ENCODE peak calls at places on chromosome 18, in seven cellular contexts. R is K562, V is NB4, J is fibroblast of lung, E is breast epithelium, U is epithelial cell of esophagus, P is fibroblast of mammary gland. L is an unnamed sample.

GRCh38 chr18:66872277-66872676 is 268.4 kb upstream of the CDH19 start:
- DNase-seq in U (peak), R (no peak), J (peak), V (peak), E (no peak), P (peak), L (peak)

GRCh38 chr18:49728542-49728941 is 84.8 kb downstream of the ACAA2 start:
- DNase-seq in P (peak), E (no peak), V (peak), R (peak), J (peak), U (peak), L (peak)

GRCh38 chr18:57209697-57210096 is 62.8 kb downstream of the BOD1L2 start:
- DNase-seq in J (no peak), E (no peak), R (no peak), U (no peak), P (no peak), V (peak), L (no peak)

GRCh38 chr18:46332956-46333355 is 228.8 kb downstream of the HAUS1 start:
- DNase-seq in U (no peak), V (no peak), J (no peak), P (no peak), R (no peak), E (peak), L (no peak)

GRCh38 chr18:10271481-10271880 is 183.0 kb upstream of the APCDD1 start:
- DNase-seq in E (no peak), V (no peak), R (no peak), J (peak), P (peak), U (no peak), L (no peak)

GRCh38 chr18:46155652-46156051 is 51.5 kb downstream of the HAUS1 start:
- DNase-seq in P (peak), J (peak), U (peak), R (no peak), V (no peak), E (no peak), L (peak)

GRCh38 chr18:13565228-13565627 is 161.1 kb downstream of the FAM210A start:
- DNase-seq in U (no peak), J (no peak), P (no peak), E (peak), R (no peak), V (no peak), L (no peak)

GRCh38 chr18:58359226-58360019 is 269.5 kb downstream of the ALPK2 start:
- DNase-seq in V (no peak), P (peak), R (no peak), U (peak), J (no peak), E (no peak), L (peak)

GRCh38 chr18:45521151-45521550 is 94.1 kb upstream of the SLC14A2 start:
- DNase-seq in R (no peak), U (no peak), V (no peak), J (peak), P (peak), E (no peak), L (peak)

GRCh38 chr18:21550510-21550970 is 50.0 kb downstream of the ESCO1 start:
- DNase-seq in R (no peak), J (no peak), P (no peak), E (no peak), V (no peak), U (no peak), L (no peak)

GRCh38 chr18:55047546-55047945 is 88.3 kb upstream of the CCDC68 start:
- DNase-seq in U (peak), J (no peak), R (peak), V (no peak), E (no peak), P (peak), L (peak)

GRCh38 chr18:6605115-6605869 is 124.2 kb upstream of the ARHGAP28 start:
- DNase-seq in V (no peak), U (no peak), R (no peak), J (peak), P (peak), E (no peak), L (peak)

GRCh38 chr18:7760967-7761946 is 194.1 kb downstream of the PTPRM start:
- DNase-seq in V (no peak), R (no peak), J (peak), E (no peak), U (no peak), P (no peak), L (peak)

GRCh38 chr18:7937268-7937667 is 370.2 kb downstream of the PTPRM start:
- DNase-seq in R (no peak), J (no peak), U (no peak), E (no peak), P (no peak), V (no peak), L (no peak)

GRCh38 chr18:59624384-59624760 is 72.9 kb downstream of the CCBE1 start:
- DNase-seq in V (no peak), P (peak), U (no peak), R (no peak), E (no peak), J (no peak), L (no peak)

GRCh38 chr18:54388203-54389142 is 30.8 kb downstream of the C18orf54 start:
- DNase-seq in E (peak), U (peak), R (peak), P (peak), J (peak), V (peak), L (peak)

GRCh38 chr18:57077786-57078552 is 68.9 kb upstream of the BOD1L2 start:
- DNase-seq in V (peak), P (no peak), E (no peak), R (no peak), J (no peak), U (no peak), L (no peak)

GRCh38 chr18:73766915-73767314 is 380.7 kb downstream of the FBXO15 start:
- DNase-seq in P (no peak), J (no peak), E (no peak), R (no peak), V (no peak), U (no peak), L (no peak)

GRCh38 chr18:68147728-68148127 is 567.2 kb downstream of the TMX3 start:
- DNase-seq in E (no peak), U (no peak), P (no peak), J (peak), R (no peak), V (no peak), L (peak)

GRCh38 chr18:44818668-44819403 is 138.1 kb downstream of the SETBP1 start:
- DNase-seq in E (no peak), V (no peak), R (no peak), U (no peak), J (no peak), P (no peak), L (peak)

GRCh38 chr18:49168970-49169619 is 218.3 kb upstream of the SMAD7 start:
- DNase-seq in U (peak), P (no peak), V (no peak), E (no peak), R (no peak), J (no peak), L (no peak)

GRCh38 chr18:2932247-2933181 is 80.4 kb downstream of the LPIN2 start:
- DNase-seq in P (peak), U (peak), E (no peak), V (peak), R (peak), J (peak), L (peak)

GRCh38 chr18:39313992-39314391 is 1748.4 kb upstream of the CELF4 start:
- DNase-seq in U (no peak), R (no peak), J (no peak), P (no peak), V (no peak), E (no peak), L (no peak)

GRCh38 chr18:36130039-36130831 is 536 bp downstream of the ELP2 start:
- DNase-seq in U (peak), P (peak), R (peak), J (no peak), E (no peak), V (peak), L (peak)

GRCh38 chr18:46324556-46324955 is 220.4 kb downstream of the HAUS1 start:
- DNase-seq in J (peak), E (no peak), R (peak), P (peak), U (peak), V (peak), L (peak)

GRCh38 chr18:24982831-24983230 is 369.1 kb downstream of the ZNF521 start:
- DNase-seq in V (no peak), U (peak), R (no peak), P (peak), E (no peak), J (no peak), L (no peak)

GRCh38 chr18:13558132-13558531 is 168.2 kb downstream of the FAM210A start:
- DNase-seq in J (peak), R (peak), E (no peak), U (peak), V (peak), P (peak), L (peak)

GRCh38 chr18:3683483-3683882 is 233.5 kb downstream of the TGIF1 start:
- DNase-seq in J (no peak), R (no peak), U (peak), P (no peak), V (no peak), E (no peak), L (no peak)

GRCh38 chr18:77366725-77367641 is 117.3 kb downstream of the GALR1 start:
- DNase-seq in V (peak), R (no peak), E (no peak), P (peak), J (no peak), U (peak), L (peak)

GRCh38 chr18:57447154-57447621 is 12.0 kb downstream of the ONECUT2 start:
- DNase-seq in V (peak), R (peak), E (no peak), J (peak), U (peak), P (peak), L (peak)

GRCh38 chr18:46672062-46672970 is 15.3 kb upstream of the LOXHD1 start:
- DNase-seq in P (peak), E (no peak), J (no peak), U (no peak), V (no peak), R (no peak), L (no peak)

GRCh38 chr18:58639751-58640427 is 11.0 kb upstream of the ALPK2 start:
- DNase-seq in V (peak), R (no peak), E (no peak), U (peak), J (peak), P (peak), L (peak)

GRCh38 chr18:65817178-65817577 is 66.4 kb downstream of the CDH7 start:
- DNase-seq in R (no peak), J (no peak), P (no peak), V (no peak), U (no peak), E (no peak), L (no peak)

DNA sequence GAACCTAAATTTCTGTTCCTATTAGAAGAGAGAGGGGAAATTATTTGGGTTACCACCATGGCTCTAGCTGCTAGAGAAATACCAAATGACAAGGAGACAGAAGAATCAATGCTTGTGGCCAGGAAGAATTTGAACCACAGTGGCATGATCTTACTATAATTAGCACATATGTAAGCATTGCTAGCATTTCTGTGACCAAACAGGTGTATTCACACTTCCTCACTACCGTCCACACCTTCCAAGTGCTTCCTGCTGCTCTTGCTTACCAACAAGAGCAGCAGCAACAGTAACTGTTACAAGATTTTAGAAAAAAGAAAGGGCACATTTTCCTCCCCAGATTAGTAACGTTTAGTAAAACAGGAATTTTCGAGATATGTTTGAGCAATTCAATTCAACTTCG is 60.5 kb downstream of the CDH7 start:
- DNase-seq in J (no peak), U (no peak), P (no peak), R (no peak), E (no peak), V (no peak), L (no peak)
- H3K4me3 ChIP-seq in J (no peak), U (no peak), P (no peak), R (no peak), E (no peak), V (no peak), L (no peak)

DNA sequence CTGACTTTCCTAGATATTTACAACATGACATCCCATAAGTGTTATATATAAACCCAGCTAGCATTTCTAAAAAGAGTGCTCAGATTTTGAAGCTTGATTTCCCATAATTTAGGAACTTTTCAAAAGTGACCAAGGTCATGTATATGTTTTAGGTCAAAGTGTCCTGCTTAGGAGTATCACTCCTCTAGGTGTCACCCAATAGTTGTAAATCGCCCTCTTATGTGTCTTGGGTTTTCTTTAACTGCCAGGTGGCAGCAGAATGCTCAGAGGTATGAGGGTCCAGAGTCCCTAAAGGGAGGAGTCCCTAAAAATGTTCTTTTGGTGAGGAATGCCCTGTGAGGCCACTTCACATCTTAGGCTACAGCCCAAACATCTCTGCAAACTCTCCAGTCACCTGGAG is 358.3 kb downstream of the CELF4 start:
- DNase-seq in E (no peak), V (no peak), J (no peak), R (peak), U (no peak), P (no peak), L (no peak)
- TF ChIP-seq CTCF in E (no peak), V (no peak), J (no peak), R (no peak), U (no peak), P (no peak), L (no peak)

GRCh38 chr18:63237911-63238710 is 81.5 kb downstream of the BCL2 start:
- DNase-seq in J (peak), V (no peak), E (peak), R (no peak), U (peak), P (peak), L (peak)

GRCh38 chr18:63237486-63237885 is 82.1 kb downstream of the BCL2 start:
- DNase-seq in J (no peak), U (peak), P (peak), V (no peak), E (no peak), R (no peak), L (no peak)

GRCh38 chr18:63236990-63237389 is 82.6 kb downstream of the BCL2 start:
- DNase-seq in P (peak), E (no peak), U (no peak), R (no peak), V (no peak), J (no peak), L (no peak)

GRCh38 chr18:63240541-63241316 is 78.8 kb downstream of the BCL2 start:
- DNase-seq in J (peak), V (no peak), R (no peak), E (no peak), U (no peak), P (peak), L (no peak)

GRCh38 chr18:63238711-63239110 is 80.9 kb downstream of the BCL2 start:
- DNase-seq in U (peak), V (no peak), P (no peak), J (no peak), E (no peak), R (no peak), L (no peak)
- H3K4me3 ChIP-seq in U (no peak), V (no peak), P (no peak), J (no peak), E (no peak), R (no peak), L (no peak)

DNA sequence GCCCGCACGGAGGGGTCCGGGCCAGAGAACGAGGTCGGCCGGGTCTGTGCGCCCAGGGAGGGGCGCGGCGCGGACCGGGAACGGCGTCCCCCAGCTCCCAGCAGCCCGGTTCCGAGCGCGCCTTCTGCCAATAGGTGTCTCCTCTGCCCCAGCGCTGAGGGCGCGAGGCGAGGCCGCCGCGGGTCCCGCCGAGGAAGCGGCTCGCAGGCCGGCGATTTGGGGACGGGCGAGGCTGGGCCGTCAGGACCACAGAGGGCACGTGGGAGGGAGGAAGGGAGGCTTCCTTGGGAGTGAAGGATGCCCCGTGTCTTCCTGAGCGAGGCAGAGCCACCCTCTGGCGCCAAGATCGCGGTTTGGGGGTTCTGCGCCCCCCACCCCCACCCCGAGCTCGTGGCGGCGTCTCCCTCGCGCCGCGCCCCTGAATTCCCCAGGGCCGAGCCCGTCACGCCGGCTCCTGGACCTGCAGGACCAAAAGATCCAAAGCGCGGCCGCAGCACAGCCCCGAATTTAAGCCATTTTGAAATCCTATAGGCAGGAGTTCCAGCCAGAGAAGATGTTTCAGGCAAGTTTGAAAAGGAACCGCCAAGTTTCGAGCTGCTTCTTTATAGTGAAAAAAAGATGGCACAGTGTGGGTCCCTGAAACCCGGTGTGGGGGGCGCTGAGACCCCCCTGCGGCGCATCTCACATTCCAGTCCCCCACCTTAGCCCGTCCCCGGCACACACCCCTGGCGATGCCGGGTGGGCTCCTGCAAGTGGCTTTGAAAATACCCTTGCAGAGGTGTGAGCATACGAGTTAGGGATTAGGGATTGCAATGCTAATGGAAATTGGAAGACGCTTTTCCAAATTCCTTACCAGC is 929 bp downstream of the NFATC1 start:
- DNase-seq in P (peak), J (peak), V (peak), E (no peak), U (peak), R (peak), L (peak)
- TF ChIP-seq CTCF in P (no peak), J (no peak), V (no peak), E (no peak), U (peak), R (no peak), L (no peak)

GRCh38 chr18:23572570-23572969 is 13.7 kb downstream of the NPC1 start:
- DNase-seq in J (no peak), R (no peak), V (no peak), U (no peak), E (no peak), P (no peak), L (no peak)

GRCh38 chr18:23573948-23574431 is 12.3 kb downstream of the NPC1 start:
- DNase-seq in U (peak), J (peak), V (no peak), E (no peak), R (peak), P (peak), L (peak)

GRCh38 chr18:23574611-23575308 is 11.5 kb downstream of the NPC1 start:
- DNase-seq in P (no peak), R (no peak), U (no peak), V (peak), E (no peak), J (no peak), L (no peak)

GRCh38 chr18:23572012-23572411 is 14.3 kb downstream of the NPC1 start:
- DNase-seq in R (no peak), E (no peak), U (no peak), V (no peak), P (no peak), J (no peak), L (no peak)

DNA sequence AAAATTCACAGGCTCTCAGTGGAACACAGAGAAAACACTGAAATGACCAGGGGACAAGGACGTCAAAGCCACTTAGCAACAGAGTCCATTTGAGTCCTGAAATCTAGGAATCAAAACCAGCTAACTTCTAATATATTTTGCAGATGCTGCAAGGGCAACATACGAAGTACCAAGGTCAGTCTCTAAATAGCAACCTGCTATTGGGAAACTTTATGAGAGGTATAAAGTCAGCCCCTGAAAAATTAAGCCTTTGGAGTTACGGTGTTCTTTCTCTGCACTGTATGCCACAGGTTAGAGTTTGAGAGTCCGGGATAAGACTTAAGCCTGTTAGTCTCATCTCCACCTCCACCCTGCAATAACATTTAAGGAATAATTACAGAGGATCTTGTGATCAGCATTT is 13.3 kb downstream of the NPC1 start:
- DNase-seq in J (no peak), P (no peak), V (no peak), R (no peak), E (no peak), U (no peak), L (no peak)
- H3K4me3 ChIP-seq in J (no peak), P (no peak), V (no peak), R (no peak), E (no peak), U (no peak), L (no peak)

DNA sequence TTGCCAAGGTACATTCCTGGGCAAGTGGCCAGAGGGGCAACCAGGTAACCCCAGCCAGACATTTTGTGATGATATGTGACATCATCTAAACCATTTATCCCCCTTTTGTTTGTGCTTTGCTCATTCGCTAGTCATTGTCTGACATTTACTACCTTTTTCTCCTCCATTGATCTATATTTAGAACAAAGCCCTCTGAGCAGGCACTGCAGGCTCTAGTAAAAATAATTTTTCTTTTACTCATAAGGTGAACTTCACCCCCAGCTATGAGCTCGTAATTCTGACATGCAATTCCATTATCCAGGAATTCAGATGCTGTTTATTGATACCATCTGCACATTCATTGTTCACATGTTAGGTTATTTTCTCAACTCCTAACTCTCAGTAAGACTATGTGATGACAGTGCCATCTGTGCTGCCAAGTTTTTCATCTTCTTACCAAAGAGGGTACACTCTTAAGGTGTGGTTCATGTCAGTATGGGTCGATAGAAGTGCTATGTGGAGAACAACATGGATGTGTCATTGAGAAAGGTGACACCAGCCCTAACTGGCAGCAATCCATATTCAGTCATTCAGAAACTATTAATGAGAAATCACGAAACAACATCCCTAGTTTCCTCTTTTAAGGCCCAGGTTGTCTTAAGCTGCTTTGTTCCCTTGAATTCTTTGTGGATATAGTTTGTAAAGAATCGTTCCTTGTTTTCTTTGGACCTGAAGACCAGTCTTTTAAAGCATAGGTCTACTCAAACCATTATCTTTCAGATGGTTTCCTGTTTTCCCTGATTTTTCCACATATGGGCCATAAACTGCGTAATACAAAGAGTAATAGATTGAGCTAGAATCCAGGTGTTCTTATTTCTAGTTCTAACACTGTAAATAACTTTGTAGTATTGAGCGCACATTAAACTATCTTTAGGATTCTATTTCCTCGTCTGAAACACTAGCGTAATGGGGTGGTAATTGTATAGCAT is 978.1 kb upstream of the CDH2 start:
- DNase-seq in P (peak), J (peak), E (peak), R (no peak), V (no peak), U (peak), L (peak)
- TF ChIP-seq CTCF in P (no peak), J (no peak), E (no peak), R (no peak), V (no peak), U (no peak), L (no peak)